ENCODE peak calls at places on chromosomes 3 and 15, in four cellular contexts. A, Y, P and D are unnamed samples.
A peak's percentile ranks its signal among the peaks of the same experiment; 100 is the strongest.

GRCh38 chr3:184814214-184814613 is 2.2 kb downstream of the VPS8 start:
- DNase-seq in A (peak; percentile 8), Y (no peak), P (no peak), D (no peak)

GRCh38 chr3:3619815-3620214 is 179.4 kb upstream of the LRRN1 start:
- DNase-seq in A (no peak), Y (no peak), P (no peak), D (no peak)

GRCh38 chr15:58174709-58175108 is 36.5 kb downstream of the AQP9 start:
- DNase-seq in A (no peak), Y (no peak), P (no peak), D (no peak)

GRCh38 chr3:56423537-56424209 is 44.6 kb downstream of the ERC2 start:
- DNase-seq in A (no peak), Y (no peak), P (no peak), D (no peak)

GRCh38 chr3:96300743-96301142 is 513.7 kb upstream of the EPHA6 start:
- DNase-seq in A (no peak), Y (no peak), P (no peak), D (no peak)

GRCh38 chr15:68210409-68210756 is 5.3 kb upstream of the CALML4 start:
- DNase-seq in A (no peak), Y (no peak), P (no peak), D (no peak)

GRCh38 chr3:3745693-3746092 is 53.5 kb upstream of the LRRN1 start:
- DNase-seq in A (no peak), Y (no peak), P (no peak), D (no peak)

GRCh38 chr3:144499346-144499745 is 527.7 kb downstream of the DIPK2A start:
- DNase-seq in A (no peak), Y (no peak), P (no peak), D (no peak)

GRCh38 chr3:5728085-5728484 is 540.6 kb downstream of the EDEM1 start:
- DNase-seq in A (no peak), Y (no peak), P (no peak), D (no peak)

GRCh38 chr3:107928084-107928445 is 162.8 kb downstream of the CD47 start:
- DNase-seq in A (no peak), Y (no peak), P (no peak), D (no peak)
- TF ChIP-seq ZNF274 in A (no peak), Y (no peak), P (no peak), D (no peak)

DNA sequence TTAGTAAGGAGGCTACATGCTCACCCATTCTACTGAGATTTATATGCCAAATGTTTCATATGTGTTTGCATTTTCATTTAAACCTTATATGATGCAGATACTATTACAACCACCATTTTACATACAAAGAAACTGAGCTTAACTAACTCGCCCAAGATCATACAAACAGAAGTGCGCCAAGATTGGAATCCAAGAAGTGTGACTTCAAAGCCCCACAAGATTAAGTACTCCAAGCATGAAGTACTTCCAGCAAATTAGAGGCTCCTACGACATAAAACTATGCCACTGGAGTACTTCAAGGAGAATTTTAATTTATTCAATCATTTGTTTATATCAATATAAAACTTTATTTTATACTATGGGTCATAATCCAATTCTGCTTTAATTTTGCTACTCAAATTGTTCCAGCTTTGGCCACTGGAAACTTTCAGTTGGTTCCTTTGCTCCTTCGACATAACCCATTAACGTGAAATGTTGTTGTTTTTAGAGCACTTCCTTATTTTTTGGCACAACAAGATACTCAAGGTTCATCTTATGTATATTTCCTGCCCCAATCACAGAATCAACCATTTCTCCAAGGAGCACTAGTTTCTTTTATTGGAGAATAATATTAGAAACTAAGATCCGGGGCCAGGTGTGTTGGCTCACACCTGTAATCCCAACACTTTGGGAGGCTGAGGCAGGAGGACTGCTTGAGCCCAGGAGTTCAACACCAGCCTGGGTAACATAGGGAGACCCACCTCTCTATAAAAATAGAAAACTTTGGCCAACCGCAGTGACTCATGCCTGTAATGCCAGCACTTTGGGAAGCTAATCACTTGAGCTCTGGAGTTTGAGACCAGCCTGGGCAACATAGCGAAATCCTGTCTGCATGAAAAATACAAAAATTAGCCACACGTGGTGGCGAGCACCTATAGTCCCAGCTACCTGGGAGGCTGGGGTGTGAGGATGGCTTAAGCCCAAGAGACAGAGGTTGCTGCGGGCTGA is 10.4 kb downstream of the INO80 start:
- DNase-seq in A (no peak), Y (no peak), P (no peak), D (no peak)
- TF ChIP-seq SUZ12 in A (no peak), Y (no peak), P (no peak), D (no peak)

DNA sequence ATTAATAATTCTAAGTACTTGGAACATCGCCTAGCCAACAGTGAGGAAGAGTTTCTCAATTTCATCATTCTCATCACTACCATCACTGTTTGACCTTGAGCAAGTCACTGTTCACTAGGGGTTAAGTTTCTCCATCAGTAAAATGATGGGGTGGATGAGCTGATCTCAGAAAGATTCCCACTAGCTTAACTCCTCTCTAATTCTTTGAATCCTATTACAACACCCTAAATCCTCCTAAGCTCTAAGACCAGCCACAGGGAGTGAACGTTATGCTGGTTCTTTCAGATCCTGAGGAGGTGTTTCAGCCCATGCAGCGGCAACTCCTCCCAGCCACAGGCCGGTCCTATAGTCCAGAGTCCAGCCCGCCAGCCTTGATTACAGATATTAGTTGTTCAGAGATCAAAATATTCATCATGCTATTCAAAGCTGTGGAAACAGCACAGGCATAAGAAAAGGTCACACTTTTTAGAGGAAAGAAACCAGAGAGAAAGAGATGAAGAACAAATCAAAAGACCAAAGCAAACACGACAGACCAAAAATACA is 15.1 kb downstream of the MB21D2 start:
- DNase-seq in A (no peak), Y (no peak), P (no peak), D (no peak)
- TF ChIP-seq ZNF274 in A (no peak), Y (no peak), P (no peak), D (no peak)

GRCh38 chr3:61612211-61612995 is 51.0 kb downstream of the PTPRG start:
- DNase-seq in A (no peak), Y (no peak), P (no peak), D (no peak)
- TF ChIP-seq SUZ12 in A (no peak), Y (no peak), P (no peak), D (no peak)

GRCh38 chr15:26260517-26261133 is 397.5 kb upstream of the ATP10A start:
- DNase-seq in A (no peak), Y (peak; percentile 1), P (peak; percentile 47), D (peak; percentile 54)

GRCh38 chr15:26261413-26261812 is 398.3 kb upstream of the ATP10A start:
- DNase-seq in A (no peak), Y (no peak), P (no peak), D (no peak)

GRCh38 chr15:26261966-26262365 is 398.8 kb upstream of the ATP10A start:
- DNase-seq in A (no peak), Y (no peak), P (no peak), D (no peak)
- TF ChIP-seq ZNF274 in A (no peak), Y (no peak), P (no peak), D (no peak)

GRCh38 chr3:168581718-168582332 is 486.1 kb upstream of the GOLIM4 start:
- DNase-seq in A (no peak), Y (no peak), P (no peak), D (no peak)
- TF ChIP-seq SUZ12 in A (no peak), Y (no peak), P (no peak), D (no peak)

DNA sequence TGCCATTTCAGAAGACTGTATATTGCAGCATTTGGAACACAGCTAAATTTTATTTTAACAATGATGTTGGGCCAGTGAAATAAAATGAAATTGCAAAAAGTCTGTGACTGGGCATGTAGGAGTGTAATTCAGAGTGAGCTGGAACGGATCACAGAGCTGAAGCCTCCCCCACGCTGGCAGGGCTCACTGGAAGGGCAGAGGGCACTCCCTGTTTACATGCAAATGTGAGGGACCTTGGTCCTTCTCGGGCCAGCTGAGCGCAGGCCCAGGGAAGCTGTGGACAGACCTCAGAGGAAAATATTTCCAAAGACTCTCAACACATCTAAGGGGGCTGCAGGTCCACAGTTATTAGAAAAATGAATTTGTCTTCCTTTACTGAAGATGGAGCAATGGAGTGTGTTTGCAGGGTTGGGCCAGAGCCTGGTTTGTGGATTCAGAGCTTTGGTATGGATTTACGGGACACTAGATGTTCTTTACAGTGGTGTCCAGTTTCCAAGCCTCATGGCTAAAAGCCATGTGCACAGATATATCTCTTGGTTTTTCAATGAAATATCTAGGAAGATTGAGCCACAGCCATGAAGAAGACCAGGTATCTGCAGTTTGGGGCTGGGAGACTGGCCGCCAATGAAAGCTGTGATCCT is 32.0 kb downstream of the TRPM1 start:
- DNase-seq in A (no peak), Y (peak; percentile 11), P (no peak), D (no peak)
- TF ChIP-seq ZNF274 in A (no peak), Y (no peak), P (no peak), D (no peak)